ENCODE peak calls at places on chromosome 20, in six cellular contexts. B is CD8-positive, alpha-beta T cell; X is activated T-cell treated with anti-CD3 and anti-CD28 coated beads, Interleukin-2, amount 50 U/mL, for 72 hours; W is suprapubic skin; K is activated naive CD4-positive, alpha-beta T cell treated with anti-CD3 and anti-CD28 coated beads for 36 hours; Z is thoracic aorta. D is an unnamed sample.

GRCh38 chr20:33192912-33193501 is 24.1 kb upstream of the BPIFA3 start:
- DNase-seq in B (no peak), Z (no peak), X (no peak), K (no peak), W (no peak), D (no peak)

GRCh38 chr20:44810391-44811149 is at the start of gene RIMS4:
- DNase-seq in K (no peak), Z (no peak), X (peak), W (no peak), B (no peak), D (no peak)

GRCh38 chr20:34404803-34405202 is 41.7 kb downstream of the ITCH start:
- DNase-seq in B (no peak), W (no peak), Z (no peak), X (no peak), K (no peak), D (no peak)

GRCh38 chr20:57582432-57583288 is 21.8 kb downstream of the PCK1 start:
- DNase-seq in X (no peak), B (no peak), K (no peak), Z (no peak), W (no peak), D (peak)

GRCh38 chr20:54368578-54368977 is 106.8 kb upstream of the DOK5 start:
- DNase-seq in Z (no peak), W (no peak), K (no peak), X (no peak), B (no peak), D (no peak)

GRCh38 chr20:23606652-23607049 is 934 bp upstream of the CST9 start:
- DNase-seq in W (no peak), K (peak), X (peak), Z (no peak), B (peak), D (peak)

GRCh38 chr20:36482044-36482473 is 59.3 kb upstream of the MYL9 start:
- DNase-seq in K (no peak), X (no peak), W (peak), Z (no peak), B (no peak), D (no peak)

GRCh38 chr20:32327087-32327681 is 30.9 kb upstream of the ASXL1 start:
- DNase-seq in K (no peak), W (no peak), B (no peak), Z (no peak), X (no peak), D (peak)

GRCh38 chr20:40986774-40987173 is 41.8 kb upstream of the TOP1 start:
- DNase-seq in K (no peak), Z (no peak), B (no peak), X (no peak), W (no peak), D (no peak)

GRCh38 chr20:56554869-56555268 is 21.8 kb downstream of the FAM209B start:
- DNase-seq in Z (no peak), B (no peak), K (peak), W (no peak), X (no peak), D (peak)

GRCh38 chr20:45912344-45912682 is 358 bp upstream of the PLTP start:
- DNase-seq in B (no peak), X (no peak), Z (no peak), W (no peak), K (no peak), D (no peak)

GRCh38 chr20:48758206-48758820 is 69.5 kb downstream of the PREX1 start:
- DNase-seq in W (no peak), K (no peak), B (peak), X (peak), Z (no peak), D (no peak)

GRCh38 chr20:10034717-10035571 is at the start of gene ANKEF1:
- DNase-seq in X (peak), K (peak), B (peak), W (no peak), Z (no peak), D (no peak)

GRCh38 chr20:33296206-33296605 is 13.2 kb downstream of the BPIFB1 start:
- DNase-seq in K (no peak), B (no peak), W (no peak), X (no peak), Z (no peak), D (no peak)

GRCh38 chr20:24783631-24784492 is 165.2 kb upstream of the CST7 start:
- DNase-seq in W (no peak), Z (no peak), B (no peak), X (peak), K (peak), D (no peak)

GRCh38 chr20:55348201-55348600 is 657.1 kb downstream of the CBLN4 start:
- DNase-seq in Z (no peak), B (no peak), K (no peak), X (no peak), W (no peak), D (no peak)

GRCh38 chr20:63374532-63374931 is 13.4 kb upstream of the CHRNA4 start:
- DNase-seq in Z (no peak), K (no peak), W (no peak), X (no peak), B (no peak), D (no peak)

GRCh38 chr20:61109221-61109805 is 142.7 kb upstream of the CDH4 start:
- DNase-seq in Z (no peak), X (no peak), B (no peak), W (no peak), K (no peak), D (no peak)

GRCh38 chr20:59578602-59579403 is 25.5 kb upstream of the PHACTR3 start:
- DNase-seq in Z (no peak), K (no peak), X (no peak), W (no peak), B (no peak), D (no peak)

GRCh38 chr20:57781901-57782300 is 72.1 kb upstream of the PMEPA1 start:
- DNase-seq in B (no peak), K (no peak), Z (no peak), W (peak), X (no peak), D (no peak)

GRCh38 chr20:17202668-17203067 is 24.2 kb upstream of the PCSK2 start:
- DNase-seq in X (no peak), K (no peak), W (no peak), B (no peak), Z (no peak), D (no peak)

GRCh38 chr20:48714764-48715163 is 113.0 kb downstream of the PREX1 start:
- DNase-seq in W (no peak), Z (no peak), X (no peak), K (no peak), B (no peak), D (no peak)

GRCh38 chr20:32325706-32326506 is 32.2 kb upstream of the ASXL1 start:
- DNase-seq in X (no peak), K (no peak), W (no peak), Z (no peak), B (no peak), D (no peak)

GRCh38 chr20:31602779-31603441 is 2.2 kb upstream of the ID1 start:
- DNase-seq in Z (no peak), W (no peak), K (peak), B (no peak), X (peak), D (no peak)

GRCh38 chr20:38412877-38413577 is 22.1 kb downstream of the SNHG17 start:
- DNase-seq in X (no peak), W (peak), B (no peak), K (no peak), Z (no peak), D (no peak)

GRCh38 chr20:33857722-33858563 is 46.8 kb downstream of the CHMP4B start:
- DNase-seq in B (no peak), W (no peak), K (no peak), Z (no peak), X (no peak), D (no peak)

GRCh38 chr20:51750037-51750769 is 18.0 kb downstream of the ATP9A start:
- DNase-seq in Z (peak), B (no peak), K (peak), X (peak), W (no peak), D (peak)

GRCh38 chr20:36852187-36852586 is 23.8 kb upstream of the TLDC2 start:
- DNase-seq in X (no peak), B (no peak), W (no peak), K (no peak), Z (no peak), D (no peak)

GRCh38 chr20:11140359-11140758 is 466.6 kb upstream of the JAG1 start:
- DNase-seq in X (no peak), Z (no peak), W (no peak), B (no peak), K (no peak), D (peak)

GRCh38 chr20:22577515-22578220 is 6.7 kb downstream of the FOXA2 start:
- DNase-seq in X (no peak), W (no peak), B (no peak), Z (no peak), K (no peak), D (no peak)

GRCh38 chr20:35395728-35396127 is 16.0 kb downstream of the UQCC1 start:
- DNase-seq in Z (peak), B (no peak), W (no peak), X (no peak), K (no peak), D (no peak)

GRCh38 chr20:58198384-58198783 is 30.1 kb downstream of the ANKRD60 start:
- DNase-seq in Z (no peak), B (no peak), X (no peak), W (no peak), K (no peak), D (no peak)

GRCh38 chr20:49306903-49307336 is 29.1 kb upstream of the ZNFX1 start:
- DNase-seq in K (no peak), B (no peak), W (no peak), X (no peak), Z (no peak), D (no peak)

GRCh38 chr20:51705400-51705799 is 62.8 kb downstream of the ATP9A start:
- DNase-seq in W (no peak), X (no peak), B (no peak), K (no peak), Z (no peak), D (no peak)

D was measured in AG04450.